ENCODE peak calls at places on chromosomes 13 and 19, in four cellular contexts. R, X, I and L are unnamed samples.

GRCh38 chr19:40521276-40521675 is 54.5 kb downstream of the SPTBN4 start:
- DNase-seq in R (no peak), X (no peak), I (peak; percentile 38), L (no peak)

GRCh38 chr13:24459234-24459633 is 53.3 kb downstream of the PARP4 start:
- DNase-seq in R (peak; percentile 56), X (no peak), I (peak; percentile 88), L (no peak)

GRCh38 chr19:5048091-5048726 is 79.3 kb downstream of the KDM4B start:
- DNase-seq in R (peak; percentile 74), X (peak; percentile 90), I (peak; percentile 92), L (peak; percentile 16)

GRCh38 chr19:55672418-55672817 is 2.6 kb upstream of the EPN1 start:
- DNase-seq in R (peak; percentile 30), X (no peak), I (peak; percentile 32), L (no peak)

GRCh38 chr13:93227906-93228801 is 1.5 kb downstream of the GPC6 start:
- DNase-seq in R (peak; percentile 89), X (peak; percentile 93), I (peak; percentile 90), L (peak; percentile 70)

GRCh38 chr13:106398289-106398688 is 137.2 kb downstream of the EFNB2 start:
- DNase-seq in R (no peak), X (no peak), I (no peak), L (no peak)

GRCh38 chr13:86825410-86825809 is 845.8 kb upstream of the SLITRK5 start:
- DNase-seq in R (no peak), X (no peak), I (no peak), L (no peak)

GRCh38 chr13:56773148-56773547 is 367.6 kb upstream of the PRR20A start:
- DNase-seq in R (no peak), X (no peak), I (no peak), L (no peak)

GRCh38 chr13:102774210-102774560 is 599 bp upstream of the TEX30 start:
- DNase-seq in R (no peak), X (no peak), I (no peak), L (no peak)

GRCh38 chr19:40367577-40368434 is 19.3 kb downstream of the PLD3 start:
- DNase-seq in R (no peak), X (no peak), I (no peak), L (no peak)

GRCh38 chr19:2053601-2054389 is 2.8 kb upstream of the MKNK2 start:
- DNase-seq in R (no peak), X (no peak), I (no peak), L (no peak)

GRCh38 chr19:2056810-2057192 is 5.8 kb upstream of the MKNK2 start:
- DNase-seq in R (no peak), X (no peak), I (no peak), L (no peak)

GRCh38 chr19:2057484-2058469 is 6.7 kb upstream of the MKNK2 start:
- DNase-seq in R (no peak), X (no peak), I (no peak), L (no peak)

GRCh38 chr19:2054763-2055162 is 3.7 kb upstream of the MKNK2 start:
- DNase-seq in R (no peak), X (no peak), I (no peak), L (no peak)

GRCh38 chr19:2055871-2056809 is 5.1 kb upstream of the MKNK2 start:
- DNase-seq in R (peak; percentile 74), X (no peak), I (peak; percentile 78), L (no peak)
- TF ChIP-seq EZH2 in R (no peak), X (no peak), I (no peak), L (no peak)

GRCh38 chr19:18896421-18896841 is 473 bp upstream of the CERS1 start:
- DNase-seq in R (peak; percentile 13), X (peak; percentile 38), I (peak; percentile 49), L (no peak)
- TF ChIP-seq EZH2 in R (no peak), X (no peak), I (no peak), L (no peak)

GRCh38 chr19:14979136-14979497 is 547 bp downstream of the SLC1A6 start:
- DNase-seq in R (no peak), X (peak; percentile 60), I (no peak), L (no peak)
- TF ChIP-seq EZH2 in R (no peak), X (no peak), I (no peak), L (no peak)

DNA sequence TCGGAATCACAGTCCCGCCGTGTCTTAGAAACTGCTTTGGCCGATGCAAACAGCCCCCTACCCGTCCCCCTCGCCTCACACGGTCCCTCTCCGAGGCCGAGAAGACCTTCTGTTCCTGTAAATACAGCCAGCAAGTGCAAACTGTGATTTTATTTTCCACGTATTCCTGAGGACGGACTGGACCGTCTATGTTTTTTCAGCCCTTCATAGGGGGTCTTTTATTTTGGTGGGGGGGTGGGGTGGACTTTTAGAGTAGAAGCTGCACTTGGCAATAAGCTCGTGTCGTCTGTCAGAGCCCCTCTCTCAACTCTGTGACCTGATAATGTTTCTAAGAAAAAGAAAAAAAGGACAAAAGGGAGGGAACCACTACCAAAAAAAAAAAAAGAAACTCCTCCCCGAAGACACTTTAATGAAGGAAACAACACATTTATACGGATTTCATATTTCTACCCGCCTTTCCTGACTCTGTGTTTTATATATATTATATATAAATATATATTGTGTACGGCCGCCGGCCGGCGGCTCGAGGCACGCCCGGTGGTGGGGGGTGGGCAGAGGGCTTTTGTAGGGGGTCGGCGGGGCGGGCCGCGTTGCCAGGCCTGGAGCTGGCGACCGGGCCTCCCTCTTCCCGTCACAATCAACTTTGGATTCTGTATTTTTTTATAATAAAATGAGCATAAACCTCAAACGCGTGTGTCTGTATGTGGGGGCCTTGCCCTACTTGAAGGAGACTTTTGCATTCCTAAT is 15.2 kb downstream of the EFNA2 start:
- DNase-seq in R (no peak), X (no peak), I (no peak), L (no peak)
- TF ChIP-seq EZH2 in R (no peak), X (no peak), I (no peak), L (no peak)

DNA sequence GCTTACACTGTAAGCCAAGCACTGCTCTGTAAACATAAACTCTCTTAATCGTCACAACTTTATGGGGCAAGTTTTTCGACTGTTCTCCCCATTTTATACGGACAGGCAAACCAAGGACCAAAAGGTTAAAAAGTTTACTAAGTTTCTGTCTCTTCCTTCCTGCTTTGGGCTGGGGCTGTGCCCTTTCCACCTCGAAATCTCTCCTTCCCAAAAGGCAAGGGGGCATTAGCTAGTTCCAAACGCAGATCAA is 2.2 kb downstream of the JUND start:
- DNase-seq in R (peak; percentile 7), X (no peak), I (no peak), L (no peak)
- TF ChIP-seq EZH2 in R (no peak), X (no peak), I (no peak), L (no peak)

DNA sequence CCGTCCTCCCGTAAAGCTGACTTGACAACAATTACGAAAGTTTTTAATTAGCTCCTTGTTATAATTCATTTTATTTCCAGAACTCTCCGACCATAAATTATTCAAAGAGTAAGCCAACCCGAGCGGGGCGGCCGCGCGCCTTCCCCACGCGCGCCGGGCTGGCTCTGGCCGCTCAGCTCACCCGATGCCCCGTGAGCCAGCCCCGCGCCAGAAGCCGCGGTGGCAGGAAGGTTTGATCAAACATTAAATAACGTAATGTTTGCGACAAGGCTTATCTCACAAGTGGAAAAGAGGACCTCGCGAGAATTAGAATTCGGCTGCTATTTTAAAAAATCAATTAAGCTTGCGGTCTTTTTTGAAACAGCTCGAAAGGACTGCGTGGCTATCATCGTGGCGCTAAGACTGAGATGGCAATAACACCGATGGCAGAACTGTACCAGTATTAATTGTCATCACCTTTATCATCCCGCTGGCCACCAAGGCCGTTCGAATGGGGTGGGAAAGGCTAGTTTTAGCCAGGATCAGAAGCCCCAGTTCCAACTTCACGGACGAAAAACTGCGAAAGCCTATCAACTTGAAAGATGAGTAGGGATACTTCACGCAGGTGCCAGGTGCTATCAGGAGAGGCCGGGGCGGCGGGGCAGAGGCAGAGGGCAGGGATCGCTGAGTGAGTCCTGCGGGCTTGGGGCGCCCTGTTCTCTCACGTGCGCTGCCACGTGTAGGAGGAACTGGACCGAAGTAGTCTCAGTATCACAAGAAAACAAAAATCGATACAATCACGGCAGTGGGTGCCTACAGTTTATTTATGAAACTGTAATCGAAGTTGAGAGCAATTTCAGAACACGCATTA is 6.4 kb downstream of the POU4F1 start:
- DNase-seq in R (no peak), X (peak; percentile 61), I (no peak), L (no peak)
- TF ChIP-seq EZH2 in R (peak; percentile 88), X (peak; percentile 94), I (peak; percentile 92), L (no peak)

GRCh38 chr19:18416778-18417249 is 2.4 kb upstream of the SSBP4 start:
- DNase-seq in R (peak; percentile 83), X (peak; percentile 92), I (peak; percentile 98), L (no peak)

GRCh38 chr19:18419195-18419698 is at the start of gene SSBP4:
- DNase-seq in R (peak; percentile 75), X (peak; percentile 91), I (peak; percentile 93), L (no peak)

GRCh38 chr19:18417250-18418033 is 1.8 kb upstream of the SSBP4 start:
- DNase-seq in R (peak; percentile 83), X (peak; percentile 88), I (peak; percentile 82), L (no peak)

GRCh38 chr19:18418725-18419194 is 438 bp upstream of the SSBP4 start:
- DNase-seq in R (no peak), X (no peak), I (peak; percentile 79), L (no peak)

DNA sequence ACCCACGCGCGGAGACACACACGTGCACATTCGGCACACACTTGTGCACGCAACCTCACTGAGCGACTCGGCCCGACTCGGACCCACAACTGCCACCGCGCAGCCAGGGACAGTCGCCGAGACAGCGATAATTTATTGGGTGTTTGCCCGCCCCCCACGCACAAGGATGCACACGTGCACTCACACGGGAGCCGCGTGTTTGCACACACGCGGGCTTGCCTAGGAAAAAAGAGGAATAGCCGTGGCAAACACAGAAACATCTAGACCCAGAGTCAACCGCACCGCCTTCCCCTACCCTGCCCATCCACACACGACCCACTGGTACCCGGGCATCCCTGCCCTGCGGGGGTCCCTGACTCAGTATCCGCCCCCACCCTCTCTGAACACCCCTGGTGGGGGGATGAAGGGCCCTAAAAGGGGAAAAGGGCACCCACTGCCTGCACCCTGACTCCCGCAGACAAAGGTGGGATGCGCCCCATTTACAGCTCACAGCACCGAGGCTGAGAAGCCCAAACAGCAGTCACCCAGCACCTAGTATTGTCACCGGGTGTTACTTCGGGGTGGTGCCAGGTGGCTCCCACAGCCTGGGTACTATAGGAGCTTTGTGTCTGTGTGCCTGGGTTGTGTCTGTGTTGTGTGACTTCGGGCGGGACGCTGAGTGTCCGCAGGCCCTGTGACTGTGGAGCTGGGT is 1.0 kb upstream of the SSBP4 start:
- DNase-seq in R (no peak), X (no peak), I (no peak), L (no peak)
- TF ChIP-seq EZH2 in R (no peak), X (peak; percentile 18), I (no peak), L (no peak)

DNA sequence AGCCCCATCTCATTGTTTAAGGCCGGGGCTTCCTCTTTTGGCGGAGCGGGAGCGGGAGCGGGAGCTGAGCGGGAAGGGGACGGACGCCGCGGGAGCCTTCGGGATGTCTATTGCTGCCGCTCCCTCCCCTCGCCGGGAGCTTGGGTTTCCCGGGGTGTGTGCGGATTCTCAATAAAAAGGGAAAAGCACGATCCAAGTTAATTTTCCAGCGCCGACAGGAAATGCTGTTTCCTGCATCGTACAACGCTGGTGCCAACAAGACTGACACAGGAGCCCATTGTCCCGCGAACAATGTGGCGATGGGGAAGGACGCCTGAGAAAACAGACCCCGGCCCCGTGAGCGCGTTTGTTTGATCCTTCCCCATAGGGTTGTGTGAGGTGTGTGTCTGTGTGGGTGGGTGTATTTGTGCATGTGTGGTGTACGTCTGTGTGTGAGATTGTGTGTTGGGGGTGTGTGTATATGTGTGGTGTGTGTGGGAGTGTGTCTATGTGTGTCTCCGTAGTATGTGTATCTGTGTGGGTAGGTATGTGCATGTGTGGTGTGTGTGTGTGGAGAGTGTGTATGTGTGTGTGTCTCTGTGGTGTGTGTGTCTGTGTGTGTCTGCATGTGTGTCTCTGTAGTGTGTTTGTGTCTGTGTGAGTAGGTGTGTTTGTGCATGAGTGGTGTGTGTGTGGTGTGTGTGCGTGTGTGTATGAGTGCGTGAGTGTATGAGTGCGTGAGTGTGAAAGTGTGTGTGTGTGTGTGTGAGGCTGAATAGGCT is 36.4 kb upstream of the FLT1 start:
- DNase-seq in R (peak; percentile 16), X (peak; percentile 79), I (peak; percentile 64), L (no peak)
- TF ChIP-seq EZH2 in R (no peak), X (peak; percentile 82), I (no peak), L (no peak)